ENCODE peak calls at places on chromosomes 16 and 17, in eight cellular contexts. X, Y, B, A, I, R, C and G are unnamed samples.
A peak's percentile ranks its signal among the peaks of the same experiment; 100 is the strongest.

GRCh38 chr16:65771707-65772106 is 594.8 kb upstream of the CDH5 start:
- DNase-seq in X (no peak), Y (no peak), B (no peak), A (no peak), I (no peak), R (no peak), C (no peak), G (no peak)

GRCh38 chr16:58414938-58415451 is 22.7 kb downstream of the GINS3 start:
- DNase-seq in X (no peak), Y (no peak), B (no peak), A (peak; percentile 10), I (no peak), R (peak; percentile 49), C (no peak), G (no peak)

GRCh38 chr16:73056911-73057310 is 9.0 kb upstream of the ZFHX3 start:
- DNase-seq in X (no peak), Y (no peak), B (no peak), A (no peak), I (no peak), R (no peak), C (no peak), G (no peak)

GRCh38 chr17:48555183-48555615 is 10.3 kb upstream of the HOXB2 start:
- DNase-seq in X (no peak), Y (peak; percentile 54), B (no peak), A (peak; percentile 92), I (peak; percentile 94), R (no peak), C (no peak), G (no peak)

GRCh38 chr17:41800601-41801373 is 11.0 kb downstream of the P3H4 start:
- DNase-seq in X (no peak), Y (peak; percentile 94), B (peak; percentile 91), A (no peak), I (no peak), R (no peak), C (peak; percentile 91), G (peak; percentile 92)

GRCh38 chr17:35749560-35750412 is 3.3 kb downstream of the GAS2L2 start:
- DNase-seq in X (no peak), Y (no peak), B (no peak), A (no peak), I (no peak), R (no peak), C (peak; percentile 44), G (no peak)

GRCh38 chr17:15306406-15306970 is 34.9 kb downstream of the TEKT3 start:
- DNase-seq in X (no peak), Y (no peak), B (no peak), A (no peak), I (no peak), R (no peak), C (no peak), G (no peak)

GRCh38 chr16:71440669-71441347 is 1.0 kb downstream of the TLE7 start:
- DNase-seq in X (no peak), Y (peak; percentile 38), B (no peak), A (no peak), I (no peak), R (no peak), C (peak; percentile 77), G (no peak)

GRCh38 chr17:78026381-78026780 is 67.9 kb downstream of the TNRC6C start:
- DNase-seq in X (no peak), Y (no peak), B (no peak), A (no peak), I (no peak), R (no peak), C (no peak), G (no peak)

GRCh38 chr16:10989494-10989893 is 45.1 kb downstream of the CLEC16A start:
- DNase-seq in X (no peak), Y (no peak), B (no peak), A (no peak), I (no peak), R (no peak), C (no peak), G (no peak)

GRCh38 chr16:8739989-8740704 is 57.3 kb downstream of the TMEM186 start:
- DNase-seq in X (no peak), Y (no peak), B (no peak), A (no peak), I (no peak), R (no peak), C (no peak), G (no peak)

GRCh38 chr17:80919331-80920284 is 72.0 kb upstream of the CHMP6 start:
- DNase-seq in X (no peak), Y (no peak), B (no peak), A (no peak), I (no peak), R (peak; percentile 48), C (no peak), G (no peak)

GRCh38 chr17:3916013-3916696 is at the start of gene P2RX1:
- DNase-seq in X (no peak), Y (no peak), B (peak; percentile 72), A (no peak), I (no peak), R (no peak), C (no peak), G (no peak)

GRCh38 chr17:61400058-61400785 is 579 bp downstream of the TBX2 start:
- DNase-seq in X (no peak), Y (peak; percentile 39), B (no peak), A (no peak), I (no peak), R (no peak), C (peak; percentile 39), G (peak; percentile 15)

GRCh38 chr17:238071-238963 is 56.9 kb upstream of the DOC2B start:
- DNase-seq in X (no peak), Y (no peak), B (no peak), A (no peak), I (no peak), R (no peak), C (peak; percentile 9), G (no peak)

GRCh38 chr16:11621920-11622651 is 35.4 kb upstream of the LITAF start:
- DNase-seq in X (no peak), Y (no peak), B (peak; percentile 47), A (no peak), I (no peak), R (no peak), C (no peak), G (no peak)

GRCh38 chr16:3431779-3432219 is 11.5 kb downstream of the ZNF597 start:
- DNase-seq in X (no peak), Y (no peak), B (peak; percentile 50), A (peak; percentile 23), I (no peak), R (peak; percentile 12), C (no peak), G (no peak)

GRCh38 chr16:55542459-55543082 is 23.9 kb upstream of the CAPNS2 start:
- DNase-seq in X (no peak), Y (peak; percentile 23), B (no peak), A (peak; percentile 78), I (no peak), R (peak; percentile 69), C (no peak), G (no peak)

GRCh38 chr17:1590031-1590746 is 27.6 kb upstream of the PITPNA start:
- DNase-seq in X (peak; percentile 62), Y (peak; percentile 95), B (no peak), A (peak; percentile 77), I (peak; percentile 53), R (peak; percentile 83), C (no peak), G (peak; percentile 66)

GRCh38 chr16:65200857-65201256 is 79.0 kb upstream of the CDH11 start:
- DNase-seq in X (no peak), Y (no peak), B (no peak), A (no peak), I (no peak), R (no peak), C (no peak), G (no peak)

GRCh38 chr16:500699-501098 is 26.8 kb upstream of the CAPN15 start:
- DNase-seq in X (no peak), Y (no peak), B (no peak), A (no peak), I (no peak), R (no peak), C (no peak), G (no peak)

GRCh38 chr16:85829751-85830445 is 30.4 kb downstream of the COX4I1 start:
- DNase-seq in X (no peak), Y (no peak), B (no peak), A (no peak), I (no peak), R (no peak), C (no peak), G (no peak)
- TF ChIP-seq CTCF in X (no peak), Y (no peak), B (no peak), A (no peak), I (no peak), R (no peak), C (no peak), G (no peak)

GRCh38 chr17:82783498-82783897 is 31.6 kb downstream of the TBCD start:
- DNase-seq in X (no peak), Y (no peak), B (no peak), A (no peak), I (no peak), R (no peak), C (no peak), G (no peak)

GRCh38 chr17:82788206-82789001 is 36.5 kb downstream of the TBCD start:
- DNase-seq in X (no peak), Y (no peak), B (no peak), A (no peak), I (no peak), R (no peak), C (no peak), G (no peak)

GRCh38 chr17:82789051-82789592 is 37.3 kb downstream of the TBCD start:
- DNase-seq in X (no peak), Y (no peak), B (no peak), A (no peak), I (no peak), R (no peak), C (no peak), G (no peak)

GRCh38 chr17:82787081-82787848 is 35.4 kb downstream of the TBCD start:
- DNase-seq in X (no peak), Y (peak; percentile 89), B (no peak), A (peak; percentile 77), I (no peak), R (no peak), C (no peak), G (no peak)

DNA sequence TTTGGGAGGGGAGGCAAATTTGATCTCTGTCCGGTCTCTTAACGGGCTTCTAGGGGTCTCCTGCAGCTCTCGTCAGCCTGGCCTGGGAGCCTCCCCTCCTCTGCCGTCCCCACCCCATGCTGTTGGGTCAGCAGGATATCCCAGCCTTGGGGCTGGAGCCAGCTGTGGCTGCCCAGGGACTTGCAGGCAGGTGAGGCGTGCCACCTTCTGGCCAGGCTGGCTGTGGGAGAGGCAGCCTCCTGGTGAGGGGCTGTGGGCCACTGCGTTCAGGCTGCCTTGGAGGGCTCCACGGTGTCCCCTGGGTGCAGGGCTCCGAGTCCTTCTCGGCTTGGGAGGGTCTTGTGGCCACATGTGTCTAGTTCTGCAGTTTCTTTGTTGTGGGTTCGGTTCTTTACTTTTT is 34.6 kb downstream of the TBCD start:
- DNase-seq in X (no peak), Y (no peak), B (no peak), A (no peak), I (no peak), R (no peak), C (no peak), G (no peak)
- TF ChIP-seq CTCF in X (no peak), Y (no peak), B (no peak), A (no peak), I (no peak), R (no peak), C (no peak), G (no peak)

GRCh38 chr17:57870283-57870635 is 20.4 kb upstream of the MRPS23 start:
- DNase-seq in X (no peak), Y (no peak), B (no peak), A (no peak), I (no peak), R (no peak), C (no peak), G (no peak)
- TF ChIP-seq CTCF in X (no peak), Y (no peak), B (no peak), A (no peak), I (no peak), R (no peak), C (no peak), G (no peak)

GRCh38 chr17:13003927-13004326 is 13.9 kb downstream of the ELAC2 start:
- DNase-seq in X (no peak), Y (no peak), B (no peak), A (no peak), I (no peak), R (no peak), C (no peak), G (no peak)
- TF ChIP-seq CTCF in X (no peak), Y (no peak), B (no peak), A (no peak), I (no peak), R (no peak), C (no peak), G (no peak)